ENCODE peak calls at places on chromosome 18, in ten cellular contexts. Q is right lobe of liver; A is NCI-H2081; R is WTC11; W is nephron progenitor cell; X is foreskin fibroblast; Z is activated gamma-delta T cell treated with anti-CD3 and anti-CD28 coated beads, Interleukin-2, amount 50 U/mL, for 16 hours; U is AG08395; D is memory B cell; N is EH. H is an unnamed sample.

GRCh38 chr18:8525692-8526091 is 83.5 kb upstream of the RAB12 start:
- DNase-seq in X (no peak), N (no peak), U (no peak), A (no peak), D (no peak), Q (no peak), W (peak), R (peak), Z (no peak), H (no peak)

GRCh38 chr18:77056399-77057015 is 76.1 kb downstream of the MBP start:
- DNase-seq in U (no peak), Z (no peak), X (peak), D (no peak), Q (no peak), R (no peak), W (no peak), A (no peak), N (no peak), H (peak)

GRCh38 chr18:57438669-57439616 is 3.8 kb downstream of the ONECUT2 start:
- DNase-seq in A (no peak), W (no peak), U (no peak), N (no peak), D (no peak), R (no peak), Q (no peak), Z (no peak), X (no peak), H (no peak)

GRCh38 chr18:4286256-4286655 is 168.9 kb downstream of the DLGAP1 start:
- DNase-seq in Z (no peak), N (no peak), W (no peak), Q (no peak), R (no peak), D (no peak), X (no peak), U (no peak), A (no peak), H (no peak)

GRCh38 chr18:33700513-33700976 is 122.5 kb downstream of the ASXL3 start:
- DNase-seq in A (no peak), R (no peak), N (no peak), X (peak), D (no peak), Q (no peak), Z (no peak), W (no peak), U (no peak), H (no peak)

GRCh38 chr18:59067873-59068272 is 71.8 kb upstream of the SEC11C start:
- DNase-seq in Q (no peak), A (no peak), N (no peak), X (peak), D (no peak), U (no peak), W (peak), Z (no peak), R (peak), H (peak)

GRCh38 chr18:26655614-26656400 is 107.5 kb upstream of the KCTD1 start:
- DNase-seq in A (peak), R (peak), X (peak), Q (peak), D (no peak), U (peak), Z (no peak), N (peak), W (peak), H (peak)

GRCh38 chr18:40124107-40124506 is 1830.9 kb upstream of the PIK3C3 start:
- DNase-seq in D (no peak), A (no peak), Q (no peak), N (no peak), Z (no peak), R (no peak), W (no peak), U (no peak), X (peak), H (peak)

GRCh38 chr18:74496508-74497307 is 545 bp downstream of the CNDP2 start:
- DNase-seq in W (peak), A (peak), Z (peak), U (peak), D (no peak), Q (peak), N (peak), X (peak), R (peak), H (peak)

GRCh38 chr18:54608008-54608642 is 17.1 kb downstream of the DYNAP start:
- DNase-seq in U (no peak), W (no peak), R (no peak), A (no peak), N (peak), Q (no peak), D (no peak), Z (no peak), X (peak), H (peak)

GRCh38 chr18:70046207-70046606 is 98.5 kb upstream of the CD226 start:
- DNase-seq in D (no peak), U (peak), N (peak), R (no peak), W (no peak), Q (no peak), Z (no peak), A (no peak), X (peak), H (peak)

GRCh38 chr18:22378672-22379282 is 38.9 kb downstream of the CTAGE1 start:
- DNase-seq in U (peak), Q (peak), Z (peak), X (peak), W (no peak), N (peak), D (no peak), R (peak), A (no peak), H (peak)

GRCh38 chr18:29307231-29307630 is 1130.3 kb upstream of the CDH2 start:
- DNase-seq in D (no peak), X (no peak), R (no peak), A (no peak), Q (no peak), Z (no peak), W (no peak), N (peak), U (no peak), H (peak)

GRCh38 chr18:36297419-36298112 is at the start of gene FHOD3:
- DNase-seq in R (peak), W (peak), Z (no peak), Q (peak), D (no peak), N (peak), X (peak), U (peak), A (peak), H (peak)

GRCh38 chr18:4672152-4672551 is 217.0 kb upstream of the DLGAP1 start:
- DNase-seq in R (no peak), U (no peak), A (no peak), D (no peak), X (no peak), W (no peak), Q (no peak), N (no peak), Z (no peak), H (no peak)

GRCh38 chr18:27780061-27780740 is 396.7 kb downstream of the CDH2 start:
- DNase-seq in Z (no peak), Q (no peak), A (no peak), D (no peak), U (no peak), X (no peak), R (no peak), W (no peak), N (peak), H (no peak)

GRCh38 chr18:72991379-72991778 is 123.6 kb upstream of the NETO1 start:
- DNase-seq in A (no peak), W (no peak), Q (no peak), N (no peak), U (no peak), X (no peak), D (no peak), Z (no peak), R (no peak), H (no peak)

GRCh38 chr18:5772271-5772670 is 123.1 kb downstream of the TMEM200C start:
- DNase-seq in A (no peak), N (peak), X (no peak), W (no peak), R (no peak), D (no peak), Q (no peak), U (peak), Z (no peak), H (peak)

GRCh38 chr18:3528251-3528650 is 78.3 kb downstream of the TGIF1 start:
- DNase-seq in U (no peak), D (no peak), W (no peak), R (no peak), N (no peak), X (no peak), Q (no peak), A (no peak), Z (no peak), H (no peak)

GRCh38 chr18:45173799-45174519 is 441.3 kb upstream of the SLC14A2 start:
- DNase-seq in D (no peak), Z (no peak), W (no peak), U (no peak), R (no peak), Q (no peak), A (no peak), X (no peak), N (no peak), H (no peak)

GRCh38 chr18:63518178-63519012 is 23.8 kb upstream of the SERPINB12 start:
- DNase-seq in X (peak), U (peak), N (peak), A (peak), D (peak), Z (peak), R (peak), Q (no peak), W (peak), H (peak)

GRCh38 chr18:32922951-32923430 is 150.2 kb upstream of the KLHL14 start:
- DNase-seq in W (no peak), X (no peak), U (no peak), R (no peak), Z (no peak), Q (no peak), A (no peak), D (no peak), N (no peak), H (no peak)

GRCh38 chr18:28729321-28729720 is 552.4 kb upstream of the CDH2 start:
- DNase-seq in U (no peak), N (peak), A (no peak), W (no peak), Q (no peak), Z (no peak), X (peak), R (no peak), D (no peak), H (peak)

GRCh38 chr18:2513616-2514015 is 57.7 kb downstream of the METTL4 start:
- DNase-seq in W (no peak), Z (no peak), R (no peak), Q (no peak), D (no peak), X (peak), N (no peak), U (no peak), A (no peak), H (peak)

GRCh38 chr18:12631831-12632477 is 26.0 kb downstream of the SPIRE1 start:
- DNase-seq in X (no peak), W (no peak), D (no peak), N (no peak), A (no peak), U (no peak), R (no peak), Q (no peak), Z (no peak), H (no peak)

GRCh38 chr18:48743046-48743445 is 204.2 kb downstream of the CTIF start:
- DNase-seq in R (no peak), D (no peak), U (peak), X (peak), N (peak), A (no peak), Q (no peak), W (no peak), Z (no peak), H (peak)

GRCh38 chr18:75221397-75221796 is 10.8 kb downstream of the TSHZ1 start:
- DNase-seq in X (peak), Q (no peak), R (no peak), U (no peak), N (no peak), D (no peak), W (no peak), A (no peak), Z (no peak), H (no peak)

GRCh38 chr18:37270046-37270665 is 295.4 kb downstream of the CELF4 start:
- DNase-seq in Z (no peak), N (peak), A (no peak), R (peak), D (no peak), Q (no peak), U (peak), W (peak), X (peak), H (peak)

GRCh38 chr18:54672846-54673475 is 81.9 kb downstream of the DYNAP start:
- DNase-seq in Z (no peak), Q (no peak), D (no peak), A (no peak), U (no peak), N (no peak), R (no peak), W (peak), X (peak), H (peak)